ENCODE peak calls at places on chromosomes 12 and 14, in six cellular contexts. I is A549, D is adrenal gland, U is tibial artery, S is cardiac muscle cell, O is GM06990. B is an unnamed sample.

GRCh38 chr14:96901227-96901626 is 104.0 kb downstream of the VRK1 start:
- DNase-seq in I (no peak), D (no peak), U (no peak), S (no peak), O (no peak), B (peak)

GRCh38 chr14:85172889-85173458 is 357.0 kb upstream of the FLRT2 start:
- DNase-seq in I (no peak), D (no peak), U (no peak), S (no peak), O (no peak), B (no peak)

GRCh38 chr14:73785336-73785833 is 66.2 kb upstream of the PTGR2 start:
- DNase-seq in I (no peak), D (no peak), U (no peak), S (no peak), O (no peak), B (no peak)

GRCh38 chr12:21831671-21832357 is 57.3 kb upstream of the KCNJ8 start:
- DNase-seq in I (no peak), D (peak), U (peak), S (no peak), O (no peak), B (no peak)

GRCh38 chr12:54140958-54141388 is 47.8 kb downstream of the SMUG1 start:
- DNase-seq in I (no peak), D (peak), U (peak), S (no peak), O (no peak), B (no peak)

GRCh38 chr14:74886001-74886400 is 4.3 kb downstream of the DLST start:
- DNase-seq in I (no peak), D (no peak), U (no peak), S (no peak), O (no peak), B (no peak)

GRCh38 chr12:24679135-24679534 is 269.8 kb downstream of the BCAT1 start:
- DNase-seq in I (no peak), D (no peak), U (no peak), S (no peak), O (no peak), B (no peak)

GRCh38 chr12:87660987-87661769 is 368.0 kb downstream of the C12orf50 start:
- DNase-seq in I (no peak), D (no peak), U (no peak), S (no peak), O (no peak), B (no peak)

GRCh38 chr14:77752266-77752665 is 8.7 kb downstream of the SNW1 start:
- DNase-seq in I (no peak), D (no peak), U (no peak), S (no peak), O (no peak), B (no peak)

GRCh38 chr12:53097564-53098353 is at the start of gene IGFBP6:
- DNase-seq in I (peak), D (peak), U (peak), S (peak), O (peak), B (peak)

GRCh38 chr14:96225745-96226151 is 21.1 kb downstream of the BDKRB2 start:
- DNase-seq in I (no peak), D (no peak), U (no peak), S (peak), O (no peak), B (no peak)

GRCh38 chr12:57584690-57585089 is 6.3 kb upstream of the PIP4K2C start:
- DNase-seq in I (no peak), D (no peak), U (no peak), S (no peak), O (no peak), B (no peak)

GRCh38 chr14:35687335-35687939 is 121.7 kb downstream of the RALGAPA1 start:
- DNase-seq in I (peak), D (no peak), U (no peak), S (peak), O (no peak), B (peak)

GRCh38 chr12:30795660-30796507 is 41.1 kb upstream of the CAPRIN2 start:
- DNase-seq in I (peak), D (peak), U (peak), S (peak), O (peak), B (peak)

GRCh38 chr12:39277416-39277815 is 165.5 kb downstream of the KIF21A start:
- DNase-seq in I (no peak), D (no peak), U (no peak), S (no peak), O (peak), B (no peak)

GRCh38 chr12:22993639-22994038 is 368.7 kb downstream of the ETNK1 start:
- DNase-seq in I (no peak), D (no peak), U (no peak), S (no peak), O (no peak), B (no peak)

GRCh38 chr14:45287609-45288008 is 34.6 kb upstream of the MIS18BP1 start:
- DNase-seq in I (no peak), D (no peak), U (no peak), S (no peak), O (no peak), B (no peak)
- TF ChIP-seq CTCF in I (peak), D (peak), U (no peak), S (no peak), O (no peak), B (peak)

GRCh38 chr12:111117017-111117416 is 196.6 kb upstream of the MYL2 start:
- DNase-seq in I (no peak), D (no peak), U (no peak), S (no peak), O (no peak), B (no peak)
- TF ChIP-seq CTCF in I (no peak), D (no peak), U (no peak), S (no peak), O (no peak), B (no peak)

GRCh38 chr12:12272869-12273268 is 6.0 kb upstream of the LRP6 start:
- DNase-seq in I (no peak), D (no peak), U (no peak), S (no peak), O (no peak), B (no peak)
- TF ChIP-seq CTCF in I (no peak), D (no peak), U (no peak), S (no peak), O (no peak), B (no peak)

DNA sequence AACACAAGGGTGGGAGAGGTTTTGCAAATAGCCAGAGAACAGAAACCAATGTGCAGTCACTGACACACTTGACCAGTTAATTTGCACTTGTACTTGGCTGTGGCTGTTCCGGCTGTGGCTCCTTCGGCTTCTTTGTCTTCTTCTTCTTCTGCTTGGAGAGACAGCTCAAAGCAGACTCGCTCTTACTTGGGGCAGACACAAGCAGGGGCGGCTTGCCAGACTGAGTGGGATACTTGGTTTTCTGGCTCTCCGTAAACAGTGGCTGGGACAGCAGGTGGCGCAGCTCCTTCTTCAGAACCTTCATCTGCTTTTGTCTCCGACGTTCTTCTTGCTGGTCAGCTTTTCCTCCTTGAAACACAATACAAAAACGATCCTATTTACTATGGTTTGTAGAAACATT is 25.0 kb downstream of the OTUB2 start:
- DNase-seq in I (no peak), D (peak), U (peak), S (peak), O (no peak), B (no peak)
- TF ChIP-seq CTCF in I (peak), D (peak), U (no peak), S (peak), O (peak), B (peak)

GRCh38 chr14:68523994-68524725 is 268.7 kb downstream of the ZFP36L1 start:
- DNase-seq in I (no peak), D (peak), U (no peak), S (no peak), O (no peak), B (no peak)
- TF ChIP-seq CTCF in I (no peak), D (peak), U (peak), S (peak), O (no peak), B (no peak)

GRCh38 chr12:69898236-69898635 is 73.2 kb downstream of the MYRFL start:
- DNase-seq in I (no peak), D (no peak), U (no peak), S (no peak), O (no peak), B (no peak)

GRCh38 chr12:69896653-69897381 is 71.8 kb downstream of the MYRFL start:
- DNase-seq in I (no peak), D (no peak), U (no peak), S (no peak), O (no peak), B (no peak)

GRCh38 chr12:69900720-69901131 is 75.7 kb downstream of the MYRFL start:
- DNase-seq in I (peak), D (peak), U (peak), S (peak), O (no peak), B (peak)

GRCh38 chr12:69894800-69895199 is 69.8 kb downstream of the MYRFL start:
- DNase-seq in I (no peak), D (no peak), U (no peak), S (no peak), O (no peak), B (no peak)

DNA sequence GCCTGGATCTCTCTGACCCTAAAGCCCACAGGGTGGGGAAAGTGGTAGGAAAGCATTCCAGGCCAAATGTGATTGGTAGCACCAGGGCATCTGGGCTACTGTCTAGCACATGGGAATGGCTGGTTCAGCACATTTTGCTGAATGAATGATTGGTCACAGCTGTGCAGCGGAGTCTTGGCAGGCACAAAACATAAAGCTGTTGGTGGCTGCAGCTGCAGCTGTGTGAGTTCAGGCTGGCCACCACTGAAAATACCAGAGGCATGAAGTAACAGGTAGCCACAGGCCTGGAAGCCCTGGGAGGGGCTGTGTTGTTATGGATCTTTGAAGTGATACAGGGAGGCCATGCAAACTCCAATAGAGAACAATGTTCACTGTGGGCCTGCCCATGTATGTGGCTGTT is 72.7 kb downstream of the MYRFL start:
- DNase-seq in I (no peak), D (no peak), U (no peak), S (no peak), O (no peak), B (no peak)
- TF ChIP-seq CTCF in I (no peak), D (no peak), U (no peak), S (no peak), O (no peak), B (no peak)

DNA sequence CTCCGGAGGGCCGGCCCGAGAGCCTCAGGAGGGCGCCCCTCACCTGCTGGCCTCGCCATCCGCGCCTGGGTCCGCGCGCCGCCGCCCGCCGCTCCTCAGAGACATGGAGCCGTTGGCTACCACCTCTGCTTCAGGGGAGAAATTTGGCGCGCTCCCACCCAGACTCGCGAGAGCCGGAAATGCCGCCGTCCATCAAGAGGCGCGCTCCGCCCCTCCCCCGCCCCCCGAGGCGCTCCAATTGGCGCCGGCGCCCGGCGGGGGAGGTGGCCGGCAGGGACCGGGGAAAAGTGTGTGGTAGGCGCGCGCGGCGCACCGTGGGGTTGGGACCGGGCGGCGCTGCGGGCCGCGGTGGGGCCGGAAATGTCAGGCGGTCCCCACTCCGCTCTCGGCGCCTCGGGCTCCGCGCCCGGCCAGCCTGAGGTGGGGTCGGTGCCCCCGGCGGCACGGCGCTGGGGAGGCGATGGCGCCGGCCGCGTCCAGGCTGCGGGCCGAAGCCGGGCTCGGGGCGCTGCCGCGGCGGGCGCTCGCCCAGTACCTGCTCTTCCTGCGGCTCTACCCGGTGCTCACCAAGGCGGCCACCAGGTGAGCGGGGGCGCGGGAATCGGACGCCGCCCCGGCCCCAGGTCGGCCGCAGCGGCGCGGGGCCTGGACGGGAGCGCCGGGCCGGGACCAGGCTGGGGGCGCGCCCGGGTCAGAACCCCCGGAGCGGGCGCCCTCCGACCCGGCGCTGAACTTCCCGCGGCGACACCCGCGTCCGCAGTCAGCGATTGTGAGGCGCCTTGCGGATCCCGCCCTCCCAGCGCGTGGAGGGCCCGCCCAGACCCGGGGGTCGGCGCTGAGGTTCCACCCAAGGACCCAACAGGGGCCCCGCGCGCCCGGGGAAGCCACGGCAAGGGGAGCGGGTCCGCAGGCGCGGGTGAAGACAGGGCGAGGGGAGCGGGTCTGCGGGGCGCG is at the start of the genes POLE and PXMP2:
- DNase-seq in I (peak), D (peak), U (peak), S (peak), O (peak), B (peak)
- TF ChIP-seq CTCF in I (no peak), D (no peak), U (no peak), S (no peak), O (no peak), B (peak)

DNA sequence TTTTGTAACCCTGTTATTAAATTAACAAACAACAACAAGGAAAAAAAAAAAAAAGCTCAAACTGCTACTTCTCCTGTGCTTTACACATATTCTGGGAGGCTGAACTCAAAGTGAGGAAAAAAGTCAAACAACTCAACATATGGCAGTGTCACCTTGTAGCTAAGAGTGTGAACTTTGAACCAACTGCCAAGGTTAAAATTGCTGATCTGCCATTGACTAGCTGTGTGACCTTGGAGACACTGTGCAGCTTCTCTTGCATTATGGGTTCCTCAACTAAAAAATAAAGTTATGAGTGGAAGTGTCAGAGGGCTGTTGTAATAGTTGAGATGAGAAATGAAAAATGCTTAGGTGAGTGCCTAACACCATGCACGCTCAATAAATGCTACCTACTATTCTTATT is 34.2 kb downstream of the STXBP6 start:
- DNase-seq in I (no peak), D (no peak), U (no peak), S (no peak), O (no peak), B (no peak)
- TF ChIP-seq CTCF in I (no peak), D (no peak), U (no peak), S (no peak), O (no peak), B (no peak)

GRCh38 chr12:46383654-46384450 is 11.3 kb upstream of the SLC38A2 start:
- DNase-seq in I (no peak), D (peak), U (peak), S (peak), O (peak), B (peak)

GRCh38 chr12:46380881-46381280 is 8.3 kb upstream of the SLC38A2 start:
- DNase-seq in I (no peak), D (no peak), U (no peak), S (no peak), O (no peak), B (no peak)

GRCh38 chr12:46382425-46382973 is 9.9 kb upstream of the SLC38A2 start:
- DNase-seq in I (no peak), D (no peak), U (no peak), S (no peak), O (no peak), B (no peak)

GRCh38 chr12:46384451-46385301 is 12.1 kb upstream of the SLC38A2 start:
- DNase-seq in I (no peak), D (no peak), U (no peak), S (no peak), O (no peak), B (no peak)

DNA sequence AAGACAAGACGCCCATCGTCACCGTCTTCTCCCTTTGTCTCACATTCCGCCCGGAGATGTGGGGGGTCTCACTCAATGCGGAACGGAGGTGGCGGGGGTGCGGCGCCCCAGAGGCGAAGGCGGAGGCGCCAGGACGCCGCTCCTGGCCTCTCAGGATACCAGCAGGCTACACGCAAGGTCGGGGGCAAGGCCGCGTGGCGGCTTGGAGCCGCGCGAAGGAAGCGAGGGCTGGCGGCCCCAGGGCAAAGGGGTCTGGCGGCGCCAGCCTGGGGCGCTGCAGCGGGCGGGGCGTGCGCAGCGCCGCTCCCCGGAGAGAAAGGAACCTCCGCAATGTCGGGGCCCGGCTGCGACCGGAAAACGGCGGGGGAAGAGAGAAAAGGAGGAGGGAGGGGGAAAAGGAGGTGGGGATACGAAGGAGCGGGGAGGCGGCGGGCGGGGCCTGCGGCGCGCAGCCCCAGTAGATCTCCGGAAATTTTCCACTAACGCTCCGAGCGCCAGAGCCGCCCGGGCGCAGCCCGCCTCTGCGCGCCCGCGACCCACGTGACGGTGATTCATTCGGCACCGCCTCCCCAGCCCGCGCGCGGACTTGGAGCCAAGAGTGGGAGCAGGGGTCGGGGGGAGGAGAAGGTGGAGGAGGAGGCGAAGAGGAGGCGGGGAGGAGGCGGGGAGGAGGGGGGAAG is 10.5 kb upstream of the SLC38A2 start:
- DNase-seq in I (peak), D (peak), U (peak), S (peak), O (peak), B (peak)
- TF ChIP-seq CTCF in I (peak), D (peak), U (no peak), S (peak), O (peak), B (peak)